ENCODE peak calls at places on chromosome 19, in five cellular contexts. One of them, this sample, is unnamed.

GRCh38 chr19:29404951-29405727 is 120.7 kb upstream of the VSTM2B start:
- DNase-seq in mesenchymal stem cell: no peak
- DNase-seq in IMR-90: no peak
- DNase-seq in neuronal stem cell: peak
- DNase-seq in H1: peak
- DNase-seq in this sample: peak

GRCh38 chr19:2252481-2253105 is 3.5 kb downstream of the AMH start:
- DNase-seq in H1: no peak
- DNase-seq in mesenchymal stem cell: no peak
- DNase-seq in neuronal stem cell: no peak
- DNase-seq in IMR-90: no peak
- DNase-seq in this sample: no peak

GRCh38 chr19:33064778-33065550 is at the start of gene RHPN2:
- DNase-seq in mesenchymal stem cell: peak
- DNase-seq in H1: peak
- DNase-seq in neuronal stem cell: peak
- DNase-seq in IMR-90: peak
- DNase-seq in this sample: peak

GRCh38 chr19:12937243-12938053 is 961 bp upstream of the CALR start:
- DNase-seq in IMR-90: no peak
- DNase-seq in mesenchymal stem cell: peak
- DNase-seq in H1: peak
- DNase-seq in neuronal stem cell: no peak
- DNase-seq in this sample: peak

GRCh38 chr19:8631425-8631819 is 989 bp downstream of the NFILZ start:
- DNase-seq in H1: no peak
- DNase-seq in IMR-90: peak
- DNase-seq in mesenchymal stem cell: peak
- DNase-seq in neuronal stem cell: peak
- DNase-seq in this sample: no peak

GRCh38 chr19:3734310-3734600 is 26.1 kb downstream of the TJP3 start:
- DNase-seq in mesenchymal stem cell: no peak
- DNase-seq in H1: no peak
- DNase-seq in neuronal stem cell: no peak
- DNase-seq in IMR-90: no peak
- DNase-seq in this sample: no peak

GRCh38 chr19:30516586-30516985 is 144.4 kb downstream of the ZNF536 start:
- DNase-seq in IMR-90: no peak
- DNase-seq in mesenchymal stem cell: no peak
- DNase-seq in H1: no peak
- DNase-seq in neuronal stem cell: no peak
- DNase-seq in this sample: no peak

GRCh38 chr19:56566904-56567273 is 379 bp upstream of the ZNF470 start:
- DNase-seq in H1: no peak
- DNase-seq in neuronal stem cell: no peak
- DNase-seq in mesenchymal stem cell: no peak
- DNase-seq in IMR-90: no peak
- DNase-seq in this sample: peak

GRCh38 chr19:2199215-2199614 is 35.5 kb downstream of the DOT1L start:
- DNase-seq in IMR-90: no peak
- DNase-seq in neuronal stem cell: peak
- DNase-seq in H1: peak
- DNase-seq in mesenchymal stem cell: no peak
- DNase-seq in this sample: peak

GRCh38 chr19:31066385-31066784 is 282.9 kb downstream of the TSHZ3 start:
- DNase-seq in mesenchymal stem cell: peak
- DNase-seq in neuronal stem cell: no peak
- DNase-seq in IMR-90: peak
- DNase-seq in H1: no peak
- DNase-seq in this sample: no peak

DNA sequence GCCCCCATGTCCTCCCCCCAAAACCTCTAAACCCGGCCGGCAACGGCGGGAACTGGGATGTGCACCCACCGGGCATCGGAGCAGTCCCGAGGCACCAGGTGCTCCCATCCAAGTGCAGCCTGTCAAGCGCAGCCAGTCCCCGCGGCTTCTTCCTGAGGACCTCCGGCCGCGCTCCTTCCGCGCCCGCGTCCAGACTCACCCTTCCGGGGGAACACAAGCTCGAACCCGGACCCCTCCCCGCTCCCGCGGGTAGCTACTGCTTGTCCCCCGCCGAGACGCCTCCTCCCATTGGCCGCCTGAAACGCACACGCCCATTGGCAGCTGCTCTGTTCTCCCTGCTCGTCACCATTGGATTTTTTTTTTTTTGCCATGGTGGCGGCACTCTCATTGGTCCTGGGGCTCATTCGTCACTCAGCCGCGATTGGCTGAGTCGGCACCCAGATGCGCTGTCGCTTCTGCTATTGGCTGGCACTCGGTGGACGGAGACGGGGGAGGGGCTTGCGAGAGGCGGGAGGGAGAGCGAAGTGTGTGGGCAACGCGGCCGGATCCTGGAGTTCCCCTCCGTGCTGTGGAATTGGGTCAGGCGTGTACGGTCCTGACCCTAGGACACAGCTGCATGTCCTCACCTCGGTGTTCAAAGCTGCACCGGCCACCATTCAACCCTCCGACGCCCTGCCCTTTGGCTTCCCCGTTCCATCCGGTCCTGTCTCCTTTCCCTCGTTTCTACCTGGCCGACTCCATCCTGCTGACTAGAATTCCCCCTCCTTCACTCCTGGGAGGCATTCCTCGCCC is at the start of gene TYK2:
- DNase-seq in IMR-90: peak
- DNase-seq in mesenchymal stem cell: peak
- DNase-seq in neuronal stem cell: peak
- DNase-seq in H1: peak
- DNase-seq in this sample: peak
- H3K14ac ChIP-seq in IMR-90: peak
- H3K14ac ChIP-seq in mesenchymal stem cell: no peak
- H3K14ac ChIP-seq in neuronal stem cell: peak
- H3K14ac ChIP-seq in H1: no peak
- H3K14ac ChIP-seq in this sample: peak

DNA sequence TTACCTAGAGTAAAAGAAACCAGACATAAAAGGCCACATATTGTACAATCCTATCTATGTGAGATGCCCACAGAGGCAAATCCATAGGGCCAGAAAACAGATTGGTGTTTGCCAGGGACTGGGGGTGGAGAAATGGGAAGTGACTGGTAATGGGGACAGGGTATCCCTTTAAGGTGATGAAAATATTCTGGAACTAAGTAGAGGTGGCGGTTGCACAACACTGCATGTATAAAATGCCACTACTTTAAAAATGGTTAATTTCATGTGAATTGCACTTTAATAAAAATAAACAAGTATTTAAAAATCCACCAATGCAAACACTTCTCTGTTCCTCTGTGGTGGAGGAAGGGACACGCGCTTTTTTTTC is 41.5 kb upstream of the KLF2 start:
- DNase-seq in mesenchymal stem cell: no peak
- DNase-seq in H1: no peak
- DNase-seq in IMR-90: no peak
- DNase-seq in neuronal stem cell: no peak
- DNase-seq in this sample: no peak
- H3K9ac ChIP-seq in mesenchymal stem cell: peak
- H3K9ac ChIP-seq in H1: no peak
- H3K9ac ChIP-seq in IMR-90: peak
- H3K9ac ChIP-seq in neuronal stem cell: no peak
- H3K9ac ChIP-seq in this sample: no peak

GRCh38 chr19:47390533-47391488 is 28.5 kb downstream of the MEIS3 start:
- DNase-seq in IMR-90: no peak
- DNase-seq in mesenchymal stem cell: no peak
- DNase-seq in neuronal stem cell: no peak
- DNase-seq in H1: no peak
- DNase-seq in this sample: no peak
- H2BK15ac ChIP-seq in IMR-90: no peak
- H2BK15ac ChIP-seq in mesenchymal stem cell: no peak
- H2BK15ac ChIP-seq in neuronal stem cell: no peak
- H2BK15ac ChIP-seq in H1: peak
- H2BK15ac ChIP-seq in this sample: no peak

GRCh38 chr19:34404109-34404909 is at the start of gene PDCD2L:
- DNase-seq in H1: peak
- DNase-seq in mesenchymal stem cell: peak
- DNase-seq in IMR-90: peak
- DNase-seq in neuronal stem cell: peak
- DNase-seq in this sample: peak
- H3K14ac ChIP-seq in H1: no peak
- H3K14ac ChIP-seq in mesenchymal stem cell: no peak
- H3K14ac ChIP-seq in IMR-90: peak
- H3K14ac ChIP-seq in neuronal stem cell: peak
- H3K14ac ChIP-seq in this sample: peak

GRCh38 chr19:953501-954271 is 27.9 kb downstream of the ARID3A start:
- DNase-seq in mesenchymal stem cell: no peak
- DNase-seq in H1: no peak
- DNase-seq in IMR-90: no peak
- DNase-seq in neuronal stem cell: no peak
- DNase-seq in this sample: peak
- H3K9ac ChIP-seq in mesenchymal stem cell: no peak
- H3K9ac ChIP-seq in H1: no peak
- H3K9ac ChIP-seq in IMR-90: no peak
- H3K9ac ChIP-seq in neuronal stem cell: no peak
- H3K9ac ChIP-seq in this sample: no peak

DNA sequence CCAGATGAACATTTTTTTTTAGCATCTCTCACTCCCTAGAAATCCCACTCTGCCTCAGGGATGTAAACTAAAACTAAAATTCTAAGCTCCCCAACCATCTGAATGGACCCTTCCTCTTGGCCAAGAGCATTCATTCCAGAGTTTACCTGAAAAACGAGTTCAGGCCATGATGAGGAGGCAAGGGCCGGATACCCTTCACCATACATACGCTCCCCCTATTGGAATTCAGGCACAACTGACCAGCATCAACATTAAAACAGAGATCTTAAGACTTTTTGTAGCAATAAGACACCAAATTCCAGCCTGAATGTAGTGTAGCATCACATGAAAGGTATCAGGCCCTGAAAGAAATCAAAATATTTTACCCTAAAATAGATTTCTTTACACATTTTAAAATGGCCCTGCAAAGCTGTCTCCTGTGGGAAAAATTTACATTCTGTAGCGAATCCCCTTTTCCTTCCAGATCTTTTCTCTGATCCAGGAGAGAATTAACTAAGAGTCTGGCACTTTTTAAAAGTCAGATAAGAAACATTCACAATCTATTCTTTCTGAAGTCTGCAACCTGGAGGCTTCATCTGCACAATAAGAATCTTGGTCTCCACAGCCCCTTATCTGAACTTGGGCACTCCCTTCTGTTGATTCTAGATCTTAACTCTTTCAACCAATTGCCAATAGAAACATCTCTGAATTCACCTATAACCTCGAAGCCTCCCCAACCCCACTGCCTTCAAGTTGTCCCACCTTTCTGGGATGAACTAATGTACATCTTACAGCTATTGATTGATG is 888.5 kb downstream of the UQCRFS1 start:
- DNase-seq in mesenchymal stem cell: no peak
- DNase-seq in H1: no peak
- DNase-seq in IMR-90: no peak
- DNase-seq in neuronal stem cell: no peak
- DNase-seq in this sample: no peak
- H2BK15ac ChIP-seq in mesenchymal stem cell: no peak
- H2BK15ac ChIP-seq in H1: no peak
- H2BK15ac ChIP-seq in IMR-90: no peak
- H2BK15ac ChIP-seq in neuronal stem cell: no peak
- H2BK15ac ChIP-seq in this sample: no peak

GRCh38 chr19:781800-782194 is 15.5 kb upstream of the PTBP1 start:
- DNase-seq in IMR-90: no peak
- DNase-seq in H1: no peak
- DNase-seq in neuronal stem cell: no peak
- DNase-seq in mesenchymal stem cell: no peak
- DNase-seq in this sample: no peak

GRCh38 chr19:778910-779653 is 18.2 kb upstream of the PTBP1 start:
- DNase-seq in neuronal stem cell: no peak
- DNase-seq in H1: no peak
- DNase-seq in mesenchymal stem cell: peak
- DNase-seq in IMR-90: peak
- DNase-seq in this sample: no peak

GRCh38 chr19:782195-783043 is 14.8 kb upstream of the PTBP1 start:
- DNase-seq in H1: peak
- DNase-seq in mesenchymal stem cell: peak
- DNase-seq in neuronal stem cell: peak
- DNase-seq in IMR-90: peak
- DNase-seq in this sample: peak

GRCh38 chr19:784541-784940 is 12.7 kb upstream of the PTBP1 start:
- DNase-seq in mesenchymal stem cell: no peak
- DNase-seq in IMR-90: no peak
- DNase-seq in H1: no peak
- DNase-seq in neuronal stem cell: no peak
- DNase-seq in this sample: no peak

DNA sequence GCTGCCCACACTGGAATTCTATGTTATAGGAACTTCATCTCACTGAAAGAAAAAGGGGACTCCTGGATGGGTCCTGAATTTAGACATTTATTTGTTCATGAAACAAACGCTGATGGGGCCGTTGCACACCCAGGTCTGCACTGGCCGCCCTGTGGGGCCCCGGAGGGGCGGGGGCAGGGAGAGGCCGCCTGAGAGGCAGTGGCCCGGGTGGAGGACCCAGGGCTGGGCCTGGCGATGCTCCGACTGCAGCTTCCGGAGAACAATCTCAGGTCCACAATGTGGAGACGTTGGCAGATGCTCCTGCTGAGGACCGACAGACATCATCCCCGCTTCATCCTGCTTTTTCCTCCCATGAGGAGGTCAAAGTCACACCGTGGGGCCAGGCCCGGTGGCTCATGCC is 16.3 kb upstream of the PTBP1 start:
- DNase-seq in mesenchymal stem cell: no peak
- DNase-seq in IMR-90: no peak
- DNase-seq in H1: no peak
- DNase-seq in neuronal stem cell: no peak
- DNase-seq in this sample: no peak
- H3K14ac ChIP-seq in mesenchymal stem cell: no peak
- H3K14ac ChIP-seq in IMR-90: no peak
- H3K14ac ChIP-seq in H1: no peak
- H3K14ac ChIP-seq in neuronal stem cell: no peak
- H3K14ac ChIP-seq in this sample: no peak

GRCh38 chr19:35805518-35806102 is 7.0 kb downstream of the PRODH2 start:
- DNase-seq in mesenchymal stem cell: no peak
- DNase-seq in H1: no peak
- DNase-seq in neuronal stem cell: no peak
- DNase-seq in IMR-90: no peak
- DNase-seq in this sample: no peak
- H3K9ac ChIP-seq in mesenchymal stem cell: no peak
- H3K9ac ChIP-seq in H1: no peak
- H3K9ac ChIP-seq in neuronal stem cell: no peak
- H3K9ac ChIP-seq in IMR-90: no peak
- H3K9ac ChIP-seq in this sample: no peak